ENCODE peak calls at places on chromosomes 16 and 17, in four cellular contexts. V, G, F and E are unnamed samples.

GRCh38 chr17:1315409-1315808 is 35.9 kb downstream of the TRARG1 start:
- DNase-seq in V (no peak), G (no peak), F (no peak), E (no peak)

GRCh38 chr16:26454102-26454501 is 612.6 kb upstream of the C16orf82 start:
- DNase-seq in V (no peak), G (no peak), F (peak; percentile 0), E (no peak)

GRCh38 chr17:57662644-57663308 is 82.3 kb downstream of the CCDC182 start:
- DNase-seq in V (peak; percentile 97), G (peak; percentile 95), F (peak; percentile 99), E (peak; percentile 99)

GRCh38 chr16:57253410-57253927 is 8.4 kb downstream of the ARL2BP start:
- DNase-seq in V (no peak), G (no peak), F (peak; percentile 65), E (no peak)

GRCh38 chr16:85321856-85322271 is 209.6 kb upstream of the CIBAR2 start:
- DNase-seq in V (peak; percentile 82), G (peak; percentile 97), F (no peak), E (no peak)

GRCh38 chr16:25126820-25127232 is 15.3 kb downstream of the LCMT1 start:
- DNase-seq in V (peak; percentile 34), G (no peak), F (peak; percentile 93), E (peak; percentile 77)

GRCh38 chr16:19522369-19523159 is 666 bp upstream of the GDE1 start:
- DNase-seq in V (no peak), G (no peak), F (no peak), E (no peak)

GRCh38 chr17:19015428-19015827 is 10.9 kb upstream of the FAM83G start:
- DNase-seq in V (no peak), G (no peak), F (no peak), E (no peak)

GRCh38 chr17:4572131-4572530 is 11.8 kb upstream of the GGT6 start:
- DNase-seq in V (no peak), G (no peak), F (no peak), E (no peak)

GRCh38 chr16:89017956-89018604 is 41.1 kb upstream of the CBFA2T3 start:
- DNase-seq in V (no peak), G (no peak), F (no peak), E (peak; percentile 33)

GRCh38 chr16:27441276-27441675 is 39.3 kb downstream of the IL21R start:
- DNase-seq in V (no peak), G (no peak), F (no peak), E (peak; percentile 11)

GRCh38 chr16:28081391-28081790 is 17.9 kb upstream of the GSG1L start:
- DNase-seq in V (no peak), G (no peak), F (no peak), E (no peak)

GRCh38 chr16:17757808-17758207 is 287.0 kb upstream of the XYLT1 start:
- DNase-seq in V (no peak), G (no peak), F (no peak), E (no peak)

GRCh38 chr17:4109424-4109823 is 33.4 kb downstream of the ZZEF1 start:
- DNase-seq in V (no peak), G (no peak), F (no peak), E (no peak)

GRCh38 chr17:1143573-1143972 is 36.2 kb downstream of the ABR start:
- DNase-seq in V (no peak), G (no peak), F (no peak), E (no peak)

GRCh38 chr16:75068075-75068474 is 48.5 kb downstream of the LDHD start:
- DNase-seq in V (no peak), G (no peak), F (no peak), E (no peak)
- H3K36me3 ChIP-seq in V (no peaks in the 10 kb centered on the region), G (no peaks in the 10 kb centered on the region), F (no peaks in the 10 kb centered on the region), E (no peaks in the 10 kb centered on the region)

DNA sequence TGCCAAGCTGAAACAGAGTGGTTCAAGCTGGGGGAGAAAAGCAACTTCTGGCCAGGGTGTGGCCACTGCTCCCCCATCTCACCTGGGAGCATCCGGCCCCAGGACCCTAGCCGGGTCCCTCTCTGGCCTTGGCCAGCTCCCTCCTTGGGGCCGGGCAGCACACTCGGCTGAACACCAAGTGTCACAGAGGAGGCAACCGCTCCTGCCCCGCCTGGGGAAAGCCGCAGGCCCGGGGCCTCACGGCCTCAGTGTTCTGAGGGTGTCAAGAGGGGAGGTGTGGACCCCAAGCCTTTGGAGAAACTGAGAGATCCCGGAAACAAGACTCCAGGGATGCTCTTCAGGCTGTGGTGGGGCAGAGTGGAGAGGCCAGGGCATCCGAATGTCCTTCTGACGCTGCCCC is 88.4 kb downstream of the ENGASE start:
- DNase-seq in V (no peak), G (no peak), F (no peak), E (no peak)
- H3K36me3 ChIP-seq in V (no peaks in the 10 kb centered on the region), G (no peaks in the 10 kb centered on the region), F (no peaks in the 10 kb centered on the region), E (no peaks in the 10 kb centered on the region)

GRCh38 chr16:2752850-2753522 is 548 bp downstream of the SRRM2 start:
- DNase-seq in V (peak; percentile 18), G (peak; percentile 86), F (peak; percentile 76), E (no peak)

GRCh38 chr16:2756288-2757015 is 4.0 kb downstream of the SRRM2 start:
- DNase-seq in V (no peak), G (no peak), F (no peak), E (peak; percentile 52)

GRCh38 chr16:2757344-2757743 is 4.9 kb downstream of the SRRM2 start:
- DNase-seq in V (no peak), G (no peak), F (no peak), E (no peak)

GRCh38 chr16:2753523-2754020 is 1.1 kb downstream of the SRRM2 start:
- DNase-seq in V (no peak), G (no peak), F (no peak), E (no peak)

DNA sequence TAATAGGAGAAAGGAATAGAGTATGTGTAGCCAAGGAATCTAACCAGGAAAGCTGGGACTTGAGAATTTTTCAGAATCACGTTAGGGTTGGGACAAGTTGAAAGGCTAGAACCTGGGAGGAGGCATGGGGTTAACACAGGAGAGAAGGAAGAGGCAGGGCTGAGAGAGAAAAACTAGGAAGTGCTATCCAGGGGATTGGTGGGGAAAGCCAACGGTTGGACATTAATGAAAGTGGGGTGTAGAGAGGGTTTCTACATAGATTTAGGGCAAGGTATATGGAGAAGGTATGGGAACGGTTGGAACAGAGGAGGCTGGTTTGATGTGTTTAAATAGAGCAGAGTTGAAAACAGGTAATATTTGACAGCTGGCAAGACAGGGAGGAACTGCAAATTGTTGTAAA is 2.7 kb downstream of the SRRM2 start:
- DNase-seq in V (no peak), G (no peak), F (no peak), E (no peak)
- H3K36me3 ChIP-seq in V (peaks cover 19% of the 10 kb centered on the region), G (no peaks in the 10 kb centered on the region), F (peaks cover 24% of the 10 kb centered on the region), E (peaks cover 70% of the 10 kb centered on the region)

DNA sequence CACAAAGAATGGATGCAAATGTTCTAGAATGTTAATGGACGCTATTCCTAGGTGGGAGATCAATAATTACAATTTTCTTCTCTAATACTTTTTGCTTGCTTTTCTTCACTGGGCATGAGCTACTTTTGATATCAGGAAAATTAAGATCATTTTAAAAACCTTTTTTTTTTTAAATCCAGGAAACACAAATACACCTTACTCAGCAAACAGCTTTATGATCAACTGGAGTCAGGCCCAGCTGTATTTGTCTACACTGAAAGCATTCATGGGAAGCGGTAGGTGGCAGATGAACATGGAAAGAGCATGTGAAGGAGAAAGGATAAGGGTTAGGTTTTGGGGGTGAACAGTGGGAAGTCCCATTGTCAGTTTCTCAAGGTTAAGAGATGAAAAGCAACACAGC is 97.8 kb downstream of the WDR59 start:
- DNase-seq in V (no peak), G (no peak), F (no peak), E (no peak)
- H3K36me3 ChIP-seq in V (peaks cover 11% of the 10 kb centered on the region), G (no peaks in the 10 kb centered on the region), F (peaks cover 10% of the 10 kb centered on the region), E (peaks cover 80% of the 10 kb centered on the region)

GRCh38 chr16:48291754-48292153 is 44.4 kb upstream of the ABCC11 start:
- DNase-seq in V (no peak), G (no peak), F (peak; percentile 35), E (no peak)
- H3K36me3 ChIP-seq in V (peaks cover 7% of the 10 kb centered on the region), G (no peaks in the 10 kb centered on the region), F (peaks cover 3% of the 10 kb centered on the region), E (peaks cover 69% of the 10 kb centered on the region)

GRCh38 chr17:72837335-72837734 is 255.2 kb downstream of the SLC39A11 start:
- DNase-seq in V (no peak), G (no peak), F (no peak), E (no peak)
- H3K36me3 ChIP-seq in V (no peaks in the 10 kb centered on the region), G (no peaks in the 10 kb centered on the region), F (no peaks in the 10 kb centered on the region), E (no peaks in the 10 kb centered on the region)

DNA sequence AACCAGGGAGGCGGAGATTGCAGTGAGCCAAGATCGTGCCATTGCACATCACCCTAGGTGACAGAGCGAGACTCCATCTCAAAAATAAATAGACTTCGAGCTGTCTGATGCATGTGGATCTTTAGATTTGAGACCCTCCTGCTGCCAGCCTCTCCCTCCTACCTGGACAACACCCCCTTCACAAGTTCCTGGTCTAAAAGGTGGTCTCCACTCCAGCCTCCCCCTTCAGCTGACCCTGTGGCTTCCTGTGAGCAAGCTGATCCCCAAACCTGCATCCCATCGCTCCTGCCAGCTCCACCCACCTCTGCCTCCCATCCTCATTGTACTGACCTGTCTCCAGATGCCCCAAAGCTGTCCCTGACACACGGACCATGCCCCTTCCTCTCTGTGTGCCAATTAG is 27.1 kb upstream of the FAAP100 start:
- DNase-seq in V (no peak), G (no peak), F (no peak), E (no peak)
- H3K36me3 ChIP-seq in V (peaks cover 12% of the 10 kb centered on the region), G (no peaks in the 10 kb centered on the region), F (peaks cover 16% of the 10 kb centered on the region), E (peaks cover 58% of the 10 kb centered on the region)

GRCh38 chr16:29891525-29892457 is 7.6 kb downstream of the SEZ6L2 start:
- DNase-seq in V (no peak), G (no peak), F (no peak), E (no peak)
- H3K36me3 ChIP-seq in V (no peaks in the 10 kb centered on the region), G (no peaks in the 10 kb centered on the region), F (no peaks in the 10 kb centered on the region), E (no peaks in the 10 kb centered on the region)

GRCh38 chr17:76476736-76477135 is 9.3 kb downstream of the AANAT start:
- DNase-seq in V (no peak), G (no peak), F (no peak), E (no peak)
- H3K36me3 ChIP-seq in V (peaks cover 7% of the 10 kb centered on the region), G (no peaks in the 10 kb centered on the region), F (peaks cover 4% of the 10 kb centered on the region), E (peaks cover 21% of the 10 kb centered on the region)